ENCODE peak calls at places on chromosomes 7 and 10, in four cellular contexts. Z, P, N and U are unnamed samples.

GRCh38 chr10:42149027-42149700 is 489.2 kb downstream of the ZNF33B start:
- DNase-seq in Z (no peak), P (no peak), N (no peak), U (no peak)

GRCh38 chr10:12177642-12178041 is 18.0 kb downstream of the NUDT5 start:
- DNase-seq in Z (no peak), P (no peak), N (no peak), U (no peak)

GRCh38 chr7:71982847-71983246 is 429.3 kb downstream of the CALN1 start:
- DNase-seq in Z (no peak), P (no peak), N (no peak), U (no peak)

GRCh38 chr7:79806161-79806734 is 328.4 kb upstream of the GNAI1 start:
- DNase-seq in Z (peak), P (no peak), N (peak), U (no peak)

GRCh38 chr10:103040424-103040823 is 122.3 kb downstream of the CNNM2 start:
- DNase-seq in Z (no peak), P (no peak), N (no peak), U (no peak)

GRCh38 chr10:34333513-34333912 is 481.6 kb downstream of the PARD3 start:
- DNase-seq in Z (no peak), P (no peak), N (no peak), U (no peak)

GRCh38 chr10:13450078-13450477 is 78.7 kb downstream of the BEND7 start:
- DNase-seq in Z (no peak), P (no peak), N (no peak), U (no peak)

GRCh38 chr10:70963271-70963670 is 74.9 kb upstream of the PCBD1 start:
- DNase-seq in Z (no peak), P (no peak), N (no peak), U (no peak)

GRCh38 chr7:1100386-1100785 is 12.5 kb downstream of the GPER1 start:
- DNase-seq in Z (no peak), P (no peak), N (no peak), U (no peak)

GRCh38 chr10:109895095-109895818 is 28.1 kb downstream of the XPNPEP1 start:
- DNase-seq in Z (no peak), P (no peak), N (no peak), U (no peak)

GRCh38 chr10:71805776-71806705 is 32.7 kb upstream of the VSIR start:
- DNase-seq in Z (peak), P (peak), N (no peak), U (no peak)

GRCh38 chr7:133771778-133772421 is 355.2 kb upstream of the LRGUK start:
- DNase-seq in Z (no peak), P (no peak), N (no peak), U (no peak)

GRCh38 chr7:35565927-35566326 is 129.0 kb downstream of the HERPUD2 start:
- DNase-seq in Z (no peak), P (no peak), N (no peak), U (no peak)

GRCh38 chr10:26725837-26726727 is 28.6 kb downstream of the PDSS1 start:
- DNase-seq in Z (peak), P (peak), N (peak), U (no peak)

GRCh38 chr10:90652519-90652918 is 205.3 kb downstream of the HTR7 start:
- DNase-seq in Z (peak), P (no peak), N (no peak), U (no peak)

GRCh38 chr7:126686474-126686873 is 566.3 kb downstream of the GRM8 start:
- DNase-seq in Z (no peak), P (no peak), N (no peak), U (no peak)

GRCh38 chr7:151695856-151696555 is 176.3 kb upstream of the RHEB start:
- DNase-seq in Z (no peak), P (no peak), N (no peak), U (no peak)

GRCh38 chr10:63156236-63156635 is 23.1 kb downstream of the NRBF2 start:
- DNase-seq in Z (no peak), P (no peak), N (no peak), U (no peak)

GRCh38 chr7:28718523-28718922 is 239.6 kb downstream of the TRIL start:
- DNase-seq in Z (no peak), P (no peak), N (no peak), U (no peak)

GRCh38 chr7:100632951-100633717 is 8.2 kb downstream of the TFR2 start:
- DNase-seq in Z (peak), P (no peak), N (no peak), U (no peak)

GRCh38 chr10:118259288-118259906 is 82.7 kb downstream of the FAM204A start:
- DNase-seq in Z (peak), P (peak), N (peak), U (no peak)

GRCh38 chr7:98459529-98459928 is 58.6 kb upstream of the BAIAP2L1 start:
- DNase-seq in Z (peak), P (no peak), N (no peak), U (no peak)

GRCh38 chr10:89428873-89429272 is 14.5 kb downstream of the IFIT5 start:
- DNase-seq in Z (no peak), P (no peak), N (no peak), U (no peak)

GRCh38 chr7:101315336-101315735 is 6.3 kb downstream of the IFT22 start:
- DNase-seq in Z (peak), P (peak), N (peak), U (no peak)

GRCh38 chr10:120184547-120185337 is 272.3 kb upstream of the PLPP4 start:
- DNase-seq in Z (peak), P (no peak), N (no peak), U (no peak)

GRCh38 chr7:70807650-70808049 is 324.3 kb upstream of the GALNT17 start:
- DNase-seq in Z (peak), P (no peak), N (no peak), U (no peak)

DNA sequence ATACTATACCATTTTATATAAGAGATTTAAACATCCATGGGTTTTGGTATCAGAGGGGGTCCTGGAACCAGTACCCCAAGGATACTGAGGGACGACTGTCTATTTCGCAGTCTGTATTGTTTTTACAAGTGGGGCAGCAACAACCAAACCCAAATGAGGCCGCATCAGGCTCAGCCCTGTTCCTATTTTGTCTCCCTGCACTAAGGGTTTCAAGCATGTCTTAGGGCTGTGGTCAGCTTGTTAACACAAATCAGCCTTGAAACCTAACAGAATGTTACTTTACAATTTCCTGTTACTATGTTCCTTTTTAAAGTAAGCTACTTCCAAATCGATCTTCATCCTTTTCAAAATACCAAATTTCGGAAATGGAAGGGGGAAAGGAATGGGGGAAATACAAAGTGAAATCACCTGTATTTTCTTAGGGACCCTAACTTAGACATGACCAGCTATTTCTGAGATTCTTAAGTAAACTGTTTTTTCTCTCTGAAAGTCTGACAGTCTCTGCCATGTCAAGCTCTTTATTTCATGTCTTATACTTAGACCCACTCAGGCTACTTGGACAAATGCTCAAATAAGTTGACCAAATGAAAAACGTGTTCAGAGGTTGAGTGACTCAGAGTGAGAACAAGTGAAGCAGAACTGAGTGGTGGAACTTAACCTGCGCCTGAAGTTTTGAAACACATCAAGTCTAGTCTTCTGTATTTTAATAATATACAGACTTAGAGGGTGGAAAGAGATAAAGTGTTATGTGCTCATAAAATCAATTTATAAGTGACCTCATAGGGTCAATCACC is 75.8 kb downstream of the C1GALT1 start:
- DNase-seq in Z (no peak), P (no peak), N (no peak), U (peak)
- H2AFZ ChIP-seq in Z (no peak), P (no peak), N (no peak), U (no peak)

DNA sequence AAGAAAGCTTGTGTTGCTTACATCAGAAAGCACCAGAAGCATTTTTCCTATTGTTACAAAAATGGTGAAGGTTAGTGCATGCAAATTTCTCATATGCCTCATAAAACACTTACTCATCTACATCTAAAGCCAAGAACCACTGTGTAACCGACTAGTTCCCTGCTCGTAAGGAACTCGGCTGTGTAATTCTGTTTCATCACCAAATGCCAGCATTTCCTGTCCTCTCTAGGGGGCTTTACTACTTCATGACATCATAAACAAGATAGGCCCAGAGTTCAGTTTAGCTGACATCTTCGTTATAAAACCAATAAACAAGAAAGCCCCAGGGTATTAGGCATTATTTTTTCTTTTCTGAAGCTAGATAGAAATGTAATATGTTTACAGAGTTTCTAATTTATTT is 88.0 kb downstream of the CFAP58 start:
- DNase-seq in Z (no peak), P (no peak), N (no peak), U (no peak)
- TF ChIP-seq JUNB in Z (no peak), P (no peak), N (no peak), U (no peak)

GRCh38 chr7:66505531-66506451 is 122.9 kb upstream of the KCTD7 start:
- DNase-seq in Z (no peak), P (no peak), N (no peak), U (no peak)
- H2AFZ ChIP-seq in Z (peak), P (no peak), N (no peak), U (no peak)

GRCh38 chr7:137591444-137591843 is 247.9 kb upstream of the PTN start:
- DNase-seq in Z (peak), P (no peak), N (no peak), U (no peak)
- TF ChIP-seq JUNB in Z (no peak), P (no peak), N (no peak), U (no peak)

DNA sequence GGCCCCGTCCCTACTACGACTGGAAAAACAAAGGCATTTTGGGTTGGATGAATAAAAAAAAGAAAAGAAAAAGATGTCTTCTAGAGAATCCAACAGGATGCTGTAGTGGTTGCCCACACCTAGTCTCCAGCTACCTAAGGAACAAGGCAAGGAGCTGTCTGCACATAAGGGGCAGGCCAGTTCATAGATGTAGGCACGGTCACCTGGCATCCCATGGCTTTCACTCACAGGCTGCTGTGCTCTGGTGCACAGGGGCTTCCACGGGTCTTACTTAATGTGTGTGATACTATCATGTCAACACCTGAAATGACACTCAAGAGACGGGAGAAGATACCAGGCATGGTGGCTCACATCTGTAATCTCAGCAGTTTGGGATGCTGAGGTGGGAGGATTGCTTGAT is 978 bp downstream of the KCTD7 start:
- DNase-seq in Z (no peak), P (no peak), N (no peak), U (no peak)
- H2AFZ ChIP-seq in Z (no peak), P (no peak), N (no peak), U (no peak)

DNA sequence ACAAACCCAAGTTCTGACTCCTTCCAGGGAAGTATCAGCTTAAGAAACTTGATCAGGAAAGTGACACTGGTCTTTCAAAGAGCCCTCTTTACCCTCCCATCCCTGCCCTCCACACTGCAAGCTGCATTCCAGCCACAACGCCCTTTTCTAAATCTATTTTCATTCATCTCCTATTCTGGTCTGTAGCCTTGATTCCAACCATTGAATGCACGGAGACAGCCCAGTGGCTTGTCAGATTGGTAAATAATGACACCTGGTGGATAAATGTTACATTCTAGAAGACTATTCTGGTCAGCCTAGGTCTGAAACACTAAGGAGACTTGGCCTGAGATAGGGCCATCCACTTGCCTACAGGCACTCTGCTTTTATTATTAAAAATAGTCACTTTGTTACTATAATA is 20.9 kb downstream of the MORN4 start:
- DNase-seq in Z (peak), P (peak), N (peak), U (no peak)
- TF ChIP-seq JUNB in Z (no peak), P (no peak), N (no peak), U (no peak)

DNA sequence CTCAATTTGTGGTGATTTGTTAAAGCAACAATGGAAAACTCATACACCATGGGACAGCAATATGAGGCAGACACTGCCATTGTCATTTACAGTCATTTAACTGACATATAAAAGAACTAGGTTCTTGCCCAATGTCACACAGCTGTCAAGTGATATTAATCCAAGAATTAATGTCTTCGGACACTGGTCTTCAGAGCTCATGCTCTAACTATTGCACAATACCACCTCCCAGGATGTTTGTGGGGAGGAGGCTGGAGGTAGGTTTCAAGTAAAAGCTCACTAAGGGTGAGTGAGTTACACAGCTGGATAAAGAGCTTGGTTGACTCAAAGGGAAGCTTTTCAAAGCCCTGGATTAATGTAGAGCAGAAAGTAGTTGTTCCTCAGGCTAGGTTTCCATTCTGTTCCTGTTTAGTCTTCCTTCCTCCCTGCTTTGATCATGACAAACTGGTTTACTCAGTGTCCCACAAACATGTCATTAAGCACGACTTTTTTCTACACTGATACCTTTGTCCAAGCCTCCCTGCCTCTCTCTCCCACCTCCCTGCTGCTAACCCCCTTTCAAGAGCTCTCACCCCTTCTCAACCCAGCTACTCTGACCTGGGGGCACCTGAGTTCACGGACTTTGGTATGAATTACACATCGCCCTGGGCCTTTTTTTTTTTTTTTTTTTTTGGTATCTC is 995 bp upstream of the EXOC6 start:
- DNase-seq in Z (no peak), P (no peak), N (peak), U (no peak)
- H2AFZ ChIP-seq in Z (no peak), P (no peak), N (no peak), U (no peak)

DNA sequence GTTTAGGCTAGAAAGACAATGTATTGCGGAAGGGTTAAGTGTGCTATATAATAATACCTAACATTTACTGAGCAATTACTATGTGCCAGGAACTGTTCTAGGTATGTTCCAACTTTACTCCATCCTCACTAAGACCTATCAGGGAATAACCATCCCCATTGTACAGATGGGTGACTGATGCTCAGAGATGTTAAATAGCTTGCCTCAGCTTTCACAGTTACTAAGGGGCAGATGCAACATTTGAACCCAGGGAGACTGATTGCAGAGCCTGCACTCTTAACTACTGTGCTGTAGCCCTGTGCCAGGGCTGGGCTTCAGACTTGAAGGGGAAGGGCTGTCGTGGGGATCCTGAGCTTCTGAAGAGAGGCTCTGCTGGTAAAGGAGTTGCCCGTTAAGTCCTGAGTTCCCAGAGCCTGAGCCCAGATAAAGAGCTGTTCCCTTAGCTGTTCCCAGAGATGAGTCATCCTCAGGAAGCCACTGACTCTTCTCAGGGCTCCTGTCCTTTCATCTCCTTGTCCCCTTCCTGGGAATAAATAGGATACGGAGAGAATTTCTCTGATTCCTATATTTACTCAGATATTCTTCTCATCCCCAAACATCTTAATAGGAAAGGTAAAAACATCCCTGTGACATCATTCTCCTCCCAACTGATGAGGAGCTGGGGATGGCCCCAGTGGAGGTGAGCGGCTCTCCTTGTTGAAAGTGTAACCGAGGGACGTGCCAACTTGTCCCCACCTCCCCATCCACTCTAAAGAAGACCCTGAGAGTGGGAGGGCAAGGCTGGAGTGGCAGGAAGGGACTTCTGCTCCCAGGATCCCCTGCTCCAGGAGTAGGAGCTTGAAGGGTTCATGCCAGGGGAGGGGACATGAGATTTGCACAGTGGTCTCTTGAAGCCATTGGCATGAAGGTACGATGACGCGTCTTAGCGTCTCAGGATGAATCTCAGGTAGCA is 28.0 kb upstream of the HABP2 start:
- DNase-seq in Z (no peak), P (no peak), N (no peak), U (no peak)
- TF ChIP-seq JUNB in Z (no peak), P (no peak), N (no peak), U (no peak)

GRCh38 chr7:21942955-21943354 is 2.7 kb downstream of the CDCA7L start:
- DNase-seq in Z (no peak), P (no peak), N (no peak), U (no peak)
- H2AFZ ChIP-seq in Z (no peak), P (no peak), N (no peak), U (no peak)